ENCODE peak calls at places on chromosomes 6 and 20, in nine cellular contexts. One of them, this sample, is unnamed.

GRCh38 chr6:165231177-165231576 is 78.2 kb downstream of the C6orf118 start:
- DNase-seq in IMR-90: no peak
- DNase-seq in cardiac muscle cell: no peak
- DNase-seq in GM23338: no peak
- DNase-seq in fibroblast of the aortic adventitia: no peak
- DNase-seq in tibial nerve: no peak
- DNase-seq in PC-9: no peak
- DNase-seq in colonic mucosa: no peak
- DNase-seq in transverse colon: no peak
- DNase-seq in this sample: no peak

GRCh38 chr6:54262499-54262898 is 45.7 kb upstream of the TINAG start:
- DNase-seq in transverse colon: no peak
- DNase-seq in fibroblast of the aortic adventitia: no peak
- DNase-seq in GM23338: peak; percentile 72
- DNase-seq in tibial nerve: no peak
- DNase-seq in IMR-90: no peak
- DNase-seq in PC-9: no peak
- DNase-seq in cardiac muscle cell: no peak
- DNase-seq in colonic mucosa: no peak
- DNase-seq in this sample: no peak

GRCh38 chr6:3610896-3611295 is 140.6 kb downstream of the PXDC1 start:
- DNase-seq in tibial nerve: no peak
- DNase-seq in colonic mucosa: no peak
- DNase-seq in fibroblast of the aortic adventitia: no peak
- DNase-seq in PC-9: no peak
- DNase-seq in cardiac muscle cell: no peak
- DNase-seq in transverse colon: no peak
- DNase-seq in IMR-90: no peak
- DNase-seq in GM23338: no peak
- DNase-seq in this sample: no peak

GRCh38 chr6:4776493-4776966 is 326 bp downstream of the CDYL start:
- DNase-seq in colonic mucosa: peak; percentile 39
- DNase-seq in fibroblast of the aortic adventitia: no peak
- DNase-seq in transverse colon: no peak
- DNase-seq in GM23338: peak; percentile 49
- DNase-seq in tibial nerve: no peak
- DNase-seq in PC-9: no peak
- DNase-seq in IMR-90: no peak
- DNase-seq in cardiac muscle cell: peak; percentile 79
- DNase-seq in this sample: peak; percentile 33

GRCh38 chr6:106974337-106974998 is at the start of gene CD24:
- DNase-seq in transverse colon: peak; percentile 83
- DNase-seq in PC-9: peak; percentile 53
- DNase-seq in cardiac muscle cell: peak; percentile 82
- DNase-seq in fibroblast of the aortic adventitia: no peak
- DNase-seq in tibial nerve: no peak
- DNase-seq in IMR-90: no peak
- DNase-seq in colonic mucosa: peak; percentile 82
- DNase-seq in GM23338: peak; percentile 81
- DNase-seq in this sample: peak; percentile 32

GRCh38 chr6:41200296-41200900 is 551 bp downstream of the TREML2 start:
- DNase-seq in cardiac muscle cell: no peak
- DNase-seq in transverse colon: peak; percentile 29
- DNase-seq in GM23338: peak; percentile 35
- DNase-seq in IMR-90: no peak
- DNase-seq in colonic mucosa: no peak
- DNase-seq in tibial nerve: no peak
- DNase-seq in PC-9: no peak
- DNase-seq in fibroblast of the aortic adventitia: peak; percentile 15
- DNase-seq in this sample: no peak

GRCh38 chr6:4008324-4009047 is 70.5 kb downstream of the FAM217A start:
- DNase-seq in fibroblast of the aortic adventitia: peak; percentile 95
- DNase-seq in tibial nerve: no peak
- DNase-seq in colonic mucosa: no peak
- DNase-seq in IMR-90: peak; percentile 92
- DNase-seq in PC-9: peak; percentile 75
- DNase-seq in cardiac muscle cell: peak; percentile 35
- DNase-seq in transverse colon: no peak
- DNase-seq in GM23338: peak; percentile 35
- DNase-seq in this sample: peak; percentile 88

GRCh38 chr20:35329435-35330139 is 37.4 kb upstream of the FAM83C start:
- DNase-seq in tibial nerve: no peak
- DNase-seq in transverse colon: peak; percentile 58
- DNase-seq in fibroblast of the aortic adventitia: no peak
- DNase-seq in colonic mucosa: peak; percentile 73
- DNase-seq in PC-9: no peak
- DNase-seq in GM23338: peak; percentile 87
- DNase-seq in cardiac muscle cell: peak; percentile 48
- DNase-seq in IMR-90: peak; percentile 28
- DNase-seq in this sample: no peak

GRCh38 chr6:3001773-3002293 is 2.1 kb downstream of the NQO2 start:
- DNase-seq in colonic mucosa: no peak
- DNase-seq in fibroblast of the aortic adventitia: peak; percentile 76
- DNase-seq in PC-9: peak; percentile 71
- DNase-seq in cardiac muscle cell: peak; percentile 49
- DNase-seq in transverse colon: no peak
- DNase-seq in tibial nerve: no peak
- DNase-seq in GM23338: peak; percentile 88
- DNase-seq in IMR-90: peak; percentile 77
- DNase-seq in this sample: peak; percentile 63

GRCh38 chr20:24296477-24297380 is 172.7 kb upstream of the SYNDIG1 start:
- DNase-seq in transverse colon: no peak
- DNase-seq in tibial nerve: no peak
- DNase-seq in fibroblast of the aortic adventitia: peak; percentile 73
- DNase-seq in IMR-90: no peak
- DNase-seq in GM23338: no peak
- DNase-seq in colonic mucosa: no peak
- DNase-seq in PC-9: peak; percentile 56
- DNase-seq in cardiac muscle cell: no peak
- DNase-seq in this sample: no peak

GRCh38 chr6:125995972-125996580 is 9.7 kb downstream of the TRMT11 start:
- DNase-seq in PC-9: peak; percentile 64
- DNase-seq in colonic mucosa: peak; percentile 77
- DNase-seq in GM23338: peak; percentile 83
- DNase-seq in IMR-90: peak; percentile 60
- DNase-seq in tibial nerve: no peak
- DNase-seq in cardiac muscle cell: peak; percentile 78
- DNase-seq in fibroblast of the aortic adventitia: peak; percentile 75
- DNase-seq in transverse colon: peak; percentile 67
- DNase-seq in this sample: peak; percentile 69

GRCh38 chr20:7853493-7853892 is 86.8 kb downstream of the HAO1 start:
- DNase-seq in colonic mucosa: no peak
- DNase-seq in PC-9: no peak
- DNase-seq in tibial nerve: no peak
- DNase-seq in GM23338: no peak
- DNase-seq in cardiac muscle cell: no peak
- DNase-seq in fibroblast of the aortic adventitia: no peak
- DNase-seq in transverse colon: no peak
- DNase-seq in IMR-90: no peak
- DNase-seq in this sample: no peak

GRCh38 chr20:7858851-7859250 is 81.4 kb downstream of the HAO1 start:
- DNase-seq in cardiac muscle cell: no peak
- DNase-seq in IMR-90: no peak
- DNase-seq in colonic mucosa: no peak
- DNase-seq in transverse colon: no peak
- DNase-seq in fibroblast of the aortic adventitia: no peak
- DNase-seq in PC-9: no peak
- DNase-seq in tibial nerve: no peak
- DNase-seq in GM23338: no peak
- DNase-seq in this sample: peak; percentile 22

GRCh38 chr20:7856756-7857155 is 83.5 kb downstream of the HAO1 start:
- DNase-seq in PC-9: no peak
- DNase-seq in IMR-90: peak; percentile 69
- DNase-seq in colonic mucosa: no peak
- DNase-seq in transverse colon: no peak
- DNase-seq in GM23338: no peak
- DNase-seq in fibroblast of the aortic adventitia: peak; percentile 81
- DNase-seq in tibial nerve: no peak
- DNase-seq in cardiac muscle cell: no peak
- DNase-seq in this sample: peak; percentile 58

GRCh38 chr20:7855545-7855944 is 84.7 kb downstream of the HAO1 start:
- DNase-seq in IMR-90: no peak
- DNase-seq in tibial nerve: no peak
- DNase-seq in transverse colon: no peak
- DNase-seq in PC-9: no peak
- DNase-seq in cardiac muscle cell: no peak
- DNase-seq in fibroblast of the aortic adventitia: no peak
- DNase-seq in colonic mucosa: no peak
- DNase-seq in GM23338: no peak
- DNase-seq in this sample: no peak

GRCh38 chr20:7859371-7859802 is 80.9 kb downstream of the HAO1 start:
- DNase-seq in cardiac muscle cell: peak; percentile 52
- DNase-seq in transverse colon: no peak
- DNase-seq in PC-9: no peak
- DNase-seq in IMR-90: peak; percentile 70
- DNase-seq in colonic mucosa: no peak
- DNase-seq in GM23338: peak; percentile 72
- DNase-seq in tibial nerve: no peak
- DNase-seq in fibroblast of the aortic adventitia: peak; percentile 87
- DNase-seq in this sample: peak; percentile 81
- TF ChIP-seq CTCF in cardiac muscle cell: peak; percentile 74
- TF ChIP-seq CTCF in transverse colon: peak; percentile 41
- TF ChIP-seq CTCF in PC-9: peak; percentile 76
- TF ChIP-seq CTCF in IMR-90: peak; percentile 90
- TF ChIP-seq CTCF in colonic mucosa: no peak
- TF ChIP-seq CTCF in GM23338: peak; percentile 83
- TF ChIP-seq CTCF in tibial nerve: peak; percentile 55
- TF ChIP-seq CTCF in fibroblast of the aortic adventitia: peak; percentile 76
- TF ChIP-seq CTCF in this sample: peak; percentile 72

GRCh38 chr6:27332692-27333641 is 20.9 kb upstream of the POM121L2 start:
- DNase-seq in fibroblast of the aortic adventitia: peak; percentile 61
- DNase-seq in transverse colon: no peak
- DNase-seq in cardiac muscle cell: peak; percentile 50
- DNase-seq in PC-9: peak; percentile 72
- DNase-seq in GM23338: peak; percentile 77
- DNase-seq in IMR-90: peak; percentile 71
- DNase-seq in tibial nerve: no peak
- DNase-seq in colonic mucosa: no peak
- DNase-seq in this sample: peak; percentile 43

GRCh38 chr6:27333642-27334040 is 21.6 kb upstream of the POM121L2 start:
- DNase-seq in fibroblast of the aortic adventitia: no peak
- DNase-seq in tibial nerve: no peak
- DNase-seq in GM23338: no peak
- DNase-seq in transverse colon: no peak
- DNase-seq in PC-9: no peak
- DNase-seq in colonic mucosa: no peak
- DNase-seq in cardiac muscle cell: no peak
- DNase-seq in IMR-90: no peak
- DNase-seq in this sample: peak; percentile 4

DNA sequence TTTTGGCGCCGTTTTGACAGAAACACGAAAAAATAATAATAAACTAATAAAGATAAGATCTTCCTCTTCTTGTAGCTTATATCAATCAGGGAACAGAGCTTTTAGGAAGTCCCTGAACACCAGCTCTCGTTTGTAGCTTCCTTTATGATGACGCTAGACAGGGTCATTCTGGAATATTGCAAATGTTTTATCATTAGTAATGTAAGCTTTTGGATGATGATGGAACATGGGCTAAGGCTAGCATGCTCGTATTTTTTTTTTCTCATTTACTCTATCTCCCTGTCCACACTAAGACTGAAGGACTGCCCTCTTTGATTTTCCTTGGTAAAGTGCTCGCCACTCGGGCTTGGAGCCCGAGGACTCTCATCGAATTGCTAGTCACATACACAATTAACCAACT is 22.1 kb upstream of the POM121L2 start:
- DNase-seq in colonic mucosa: no peak
- DNase-seq in fibroblast of the aortic adventitia: no peak
- DNase-seq in transverse colon: no peak
- DNase-seq in GM23338: no peak
- DNase-seq in PC-9: no peak
- DNase-seq in IMR-90: no peak
- DNase-seq in tibial nerve: no peak
- DNase-seq in cardiac muscle cell: no peak
- DNase-seq in this sample: no peak
- H3K4me3 ChIP-seq in colonic mucosa: no peak overlapping the region
- H3K4me3 ChIP-seq in fibroblast of the aortic adventitia: no peak overlapping the region
- H3K4me3 ChIP-seq in transverse colon: no peak overlapping the region
- H3K4me3 ChIP-seq in GM23338: peak overlapping the region; percentile 64
- H3K4me3 ChIP-seq in PC-9: peak overlapping the region; percentile 82
- H3K4me3 ChIP-seq in IMR-90: no peak overlapping the region
- H3K4me3 ChIP-seq in tibial nerve: no peak overlapping the region
- H3K4me3 ChIP-seq in cardiac muscle cell: no peak overlapping the region
- H3K4me3 ChIP-seq in this sample: no peak overlapping the region

DNA sequence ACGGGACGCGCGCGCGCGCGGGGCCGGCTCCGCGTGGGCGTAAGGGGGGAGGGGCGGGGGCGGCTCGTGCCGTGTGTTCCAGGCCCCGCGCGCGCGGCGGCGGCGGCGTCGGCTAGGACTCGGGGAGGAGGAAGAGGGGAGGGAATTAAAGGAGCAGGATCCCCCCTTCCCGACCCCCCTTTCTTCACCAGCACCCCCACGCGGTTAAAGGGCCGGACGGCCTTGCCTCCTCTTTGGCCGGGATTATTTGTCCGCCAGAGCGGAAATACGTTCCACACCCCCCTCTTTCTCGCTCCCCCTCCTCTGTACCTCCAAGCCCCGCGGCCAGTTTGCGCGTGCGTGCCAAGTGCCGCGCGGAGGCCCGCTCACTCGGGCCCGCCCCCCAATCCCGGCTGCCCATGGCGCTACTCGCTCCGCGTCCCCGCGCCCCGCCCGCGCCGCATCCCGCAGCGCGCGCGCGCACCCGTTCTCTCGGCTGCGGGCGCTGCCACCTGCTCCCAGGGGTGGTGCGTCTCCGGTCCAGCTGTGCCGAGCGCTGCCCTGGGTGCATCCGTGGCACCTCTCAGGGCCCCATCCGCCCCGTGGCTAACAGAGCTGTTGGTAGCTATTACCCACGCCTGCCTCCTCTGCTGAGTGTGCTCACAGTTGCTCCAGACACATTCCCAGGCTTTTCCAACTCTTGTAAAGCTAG is at the start of gene ZBTB12:
- DNase-seq in GM23338: peak; percentile 99
- DNase-seq in transverse colon: peak; percentile 94
- DNase-seq in IMR-90: peak; percentile 98
- DNase-seq in cardiac muscle cell: peak; percentile 98
- DNase-seq in tibial nerve: peak; percentile 81
- DNase-seq in colonic mucosa: peak; percentile 90
- DNase-seq in PC-9: peak; percentile 76
- DNase-seq in fibroblast of the aortic adventitia: peak; percentile 96
- DNase-seq in this sample: peak; percentile 97
- TF ChIP-seq CTCF in GM23338: no peak
- TF ChIP-seq CTCF in transverse colon: no peak
- TF ChIP-seq CTCF in IMR-90: peak; percentile 13
- TF ChIP-seq CTCF in cardiac muscle cell: no peak
- TF ChIP-seq CTCF in tibial nerve: no peak
- TF ChIP-seq CTCF in colonic mucosa: no peak
- TF ChIP-seq CTCF in PC-9: no peak
- TF ChIP-seq CTCF in fibroblast of the aortic adventitia: peak; percentile 16
- TF ChIP-seq CTCF in this sample: no peak

DNA sequence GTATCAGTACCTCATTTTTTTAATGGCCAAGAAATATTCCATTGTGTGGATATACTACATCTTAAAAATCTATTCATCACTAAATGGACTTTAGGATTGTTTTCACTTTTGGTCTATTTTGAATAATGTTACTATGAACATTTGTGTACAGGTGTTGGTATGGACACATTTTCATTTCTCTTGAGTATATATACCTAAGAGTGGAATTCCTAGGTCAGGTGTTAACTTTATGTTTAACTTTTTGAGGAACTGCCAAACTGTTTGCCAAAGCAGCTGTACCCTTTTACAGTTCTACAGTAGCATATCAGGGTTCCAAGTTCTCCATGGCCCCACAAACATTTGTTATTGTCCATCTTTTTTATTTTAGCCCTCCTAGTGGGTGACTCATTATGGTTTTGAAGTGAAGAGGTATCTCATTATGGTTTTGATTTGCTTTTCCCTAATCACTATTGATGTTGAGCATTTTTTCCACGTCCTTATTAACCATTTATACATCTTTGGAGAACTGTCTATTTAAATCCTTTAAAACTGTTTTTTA is 28.2 kb downstream of the DSTN start:
- DNase-seq in transverse colon: no peak
- DNase-seq in fibroblast of the aortic adventitia: no peak
- DNase-seq in cardiac muscle cell: no peak
- DNase-seq in IMR-90: no peak
- DNase-seq in tibial nerve: no peak
- DNase-seq in colonic mucosa: no peak
- DNase-seq in GM23338: no peak
- DNase-seq in PC-9: no peak
- DNase-seq in this sample: no peak
- H3K4me3 ChIP-seq in transverse colon: no peak overlapping the region
- H3K4me3 ChIP-seq in fibroblast of the aortic adventitia: no peak overlapping the region
- H3K4me3 ChIP-seq in cardiac muscle cell: no peak overlapping the region
- H3K4me3 ChIP-seq in IMR-90: no peak overlapping the region
- H3K4me3 ChIP-seq in tibial nerve: no peak overlapping the region
- H3K4me3 ChIP-seq in colonic mucosa: no peak overlapping the region
- H3K4me3 ChIP-seq in GM23338: no peak overlapping the region
- H3K4me3 ChIP-seq in PC-9: no peak overlapping the region
- H3K4me3 ChIP-seq in this sample: no peak overlapping the region

This sample was measured in astrocyte of the spinal cord.